ENCODE peak calls at places on chromosomes 4 and X, in six cellular contexts. T is spleen, D is tibial artery, J is pancreas, P is tibial nerve, Q is K562. Y is an unnamed sample.

GRCh38 chr4:78242071-78242470 is 184.9 kb downstream of the FRAS1 start:
- DNase-seq in T (no peak), D (no peak), J (no peak), P (no peak), Q (no peak), Y (no peak)

GRCh38 chr4:16199132-16199531 is 27.1 kb downstream of the TAPT1 start:
- DNase-seq in T (no peak), D (no peak), J (no peak), P (no peak), Q (no peak), Y (no peak)

GRCh38 chr4:147927377-147928137 is 195.7 kb downstream of the ARHGAP10 start:
- DNase-seq in T (no peak), D (no peak), J (no peak), P (no peak), Q (no peak), Y (no peak)

GRCh38 chrX:129939986-129940385 is 34.0 kb downstream of the UTP14A start:
- DNase-seq in T (no peak), D (no peak), J (no peak), P (no peak), Q (no peak), Y (no peak)

GRCh38 chr4:152535236-152535902 is 523 bp downstream of the FBXW7 start:
- DNase-seq in T (no peak), D (no peak), J (peak; percentile 42), P (no peak), Q (peak; percentile 38), Y (no peak)

GRCh38 chr4:57219389-57219890 is 109.3 kb upstream of the IGFBP7 start:
- DNase-seq in T (no peak), D (no peak), J (no peak), P (no peak), Q (no peak), Y (no peak)

GRCh38 chr4:21856301-21856700 is 92.3 kb downstream of the KCNIP4 start:
- DNase-seq in T (no peak), D (no peak), J (no peak), P (no peak), Q (no peak), Y (no peak)

GRCh38 chr4:189081831-189082230 is 858.8 kb upstream of the FRG1 start:
- DNase-seq in T (no peak), D (no peak), J (no peak), P (no peak), Q (no peak), Y (no peak)

GRCh38 chrX:19174401-19175025 is 52.2 kb upstream of the ADGRG2 start:
- DNase-seq in T (no peak), D (peak; percentile 28), J (no peak), P (peak; percentile 6), Q (no peak), Y (no peak)

GRCh38 chr4:10144971-10145370 is 28.4 kb upstream of the WDR1 start:
- DNase-seq in T (no peak), D (no peak), J (no peak), P (no peak), Q (no peak), Y (no peak)

GRCh38 chrX:10015711-10016515 is 48.8 kb downstream of the CLDN34 start:
- DNase-seq in T (peak; percentile 85), D (no peak), J (peak; percentile 31), P (no peak), Q (no peak), Y (no peak)

GRCh38 chrX:40299502-40300118 is 201.9 kb upstream of the BCOR start:
- DNase-seq in T (no peak), D (no peak), J (no peak), P (no peak), Q (no peak), Y (no peak)

GRCh38 chr4:88940506-88940905 is 116.5 kb downstream of the FAM13A start:
- DNase-seq in T (no peak), D (no peak), J (no peak), P (no peak), Q (no peak), Y (no peak)

GRCh38 chr4:159685406-159686092 is 582.7 kb downstream of the RAPGEF2 start:
- DNase-seq in T (no peak), D (no peak), J (no peak), P (no peak), Q (no peak), Y (no peak)

GRCh38 chr4:32161382-32161781 is 1441.2 kb downstream of the PCDH7 start:
- DNase-seq in T (no peak), D (no peak), J (no peak), P (no peak), Q (no peak), Y (no peak)

GRCh38 chrX:70970482-70970999 is 39.6 kb upstream of the SLC7A3 start:
- DNase-seq in T (no peak), D (no peak), J (no peak), P (no peak), Q (peak; percentile 24), Y (no peak)

GRCh38 chrX:23811135-23811781 is 28.3 kb downstream of the SAT1 start:
- DNase-seq in T (no peak), D (peak; percentile 40), J (no peak), P (no peak), Q (no peak), Y (no peak)

GRCh38 chrX:103919336-103919682 is 43.1 kb upstream of the TMSB15B start:
- DNase-seq in T (no peak), D (no peak), J (no peak), P (peak; percentile 7), Q (no peak), Y (no peak)

GRCh38 chrX:107738768-107739167 is 36.8 kb downstream of the TSC22D3 start:
- DNase-seq in T (peak; percentile 68), D (no peak), J (no peak), P (no peak), Q (no peak), Y (no peak)

GRCh38 chr4:5772528-5773270 is 61.7 kb downstream of the EVC start:
- DNase-seq in T (no peak), D (no peak), J (no peak), P (no peak), Q (no peak), Y (no peak)

GRCh38 chr4:74111576-74111975 is 12.6 kb upstream of the CXCL2 start:
- DNase-seq in T (no peak), D (no peak), J (no peak), P (no peak), Q (no peak), Y (no peak)

GRCh38 chrX:11664211-11664888 is 1.4 kb downstream of the ARHGAP6 start:
- DNase-seq in T (no peak), D (no peak), J (no peak), P (no peak), Q (no peak), Y (no peak)

GRCh38 chrX:118554511-118554910 is 58.9 kb downstream of the DOCK11 start:
- DNase-seq in T (no peak), D (no peak), J (no peak), P (no peak), Q (no peak), Y (no peak)

GRCh38 chr4:44487341-44487740 is 38.7 kb upstream of the KCTD8 start:
- DNase-seq in T (no peak), D (no peak), J (no peak), P (no peak), Q (no peak), Y (no peak)

GRCh38 chrX:55187281-55187680 is 32.9 kb upstream of the PAGE5 start:
- DNase-seq in T (no peak), D (no peak), J (no peak), P (no peak), Q (no peak), Y (no peak)
- H3K9me3 ChIP-seq in T (no peaks in the 10 kb centered on the region), D (no peaks in the 10 kb centered on the region), J (no peaks in the 10 kb centered on the region), P (no peaks in the 10 kb centered on the region), Q (no peaks in the 10 kb centered on the region), Y (no peaks in the 10 kb centered on the region)

DNA sequence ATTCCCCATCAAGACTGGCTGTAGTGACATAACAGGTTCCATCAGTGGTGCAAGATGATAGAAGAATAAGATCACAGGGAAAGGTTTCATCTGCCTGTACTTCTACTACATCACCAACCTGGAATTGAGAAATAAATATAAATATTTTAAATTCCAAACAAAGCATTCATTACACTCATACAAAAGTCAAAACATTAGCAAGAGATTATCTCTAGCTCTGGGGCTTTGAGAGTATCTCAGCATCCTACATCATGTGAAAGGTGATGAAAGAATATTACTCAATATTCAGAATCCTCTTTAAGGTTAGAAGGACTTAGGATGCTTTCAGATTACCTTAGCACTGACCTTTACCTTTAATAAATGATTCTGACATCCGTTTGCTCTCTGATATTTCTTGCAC is 96.5 kb upstream of the MCF2 start:
- DNase-seq in T (no peak), D (no peak), J (no peak), P (no peak), Q (no peak), Y (no peak)
- TF ChIP-seq CTCF in T (no peak), D (no peak), J (no peak), P (no peak), Q (no peak), Y (no peak)

DNA sequence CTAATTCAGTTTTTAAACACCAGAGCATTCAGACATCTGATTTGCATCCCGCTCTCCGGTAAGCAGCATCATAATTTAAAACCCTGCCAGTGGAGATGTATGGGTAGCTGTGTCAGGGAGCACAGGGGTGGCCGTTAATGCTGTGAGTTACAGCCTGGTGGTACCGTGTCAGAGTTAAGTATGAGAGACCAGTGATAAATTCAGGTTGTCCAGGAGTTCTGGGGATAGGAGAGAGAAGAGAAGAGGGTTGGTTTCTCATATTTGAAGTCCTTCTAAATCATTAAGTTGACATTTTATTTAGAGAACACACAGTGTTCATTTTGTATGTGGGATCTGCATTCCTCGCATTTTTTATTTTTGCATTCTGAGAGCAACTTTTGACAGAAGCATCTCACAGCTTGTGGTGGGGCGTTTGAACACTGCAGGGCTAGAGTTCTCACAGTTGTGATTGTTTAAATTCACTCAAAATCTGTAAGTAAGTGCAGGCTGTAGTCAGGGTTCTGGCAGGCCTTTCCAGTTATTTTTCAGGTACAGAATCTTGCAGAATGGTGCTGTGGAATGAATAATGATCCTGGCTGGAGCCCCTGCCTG is 157.6 kb downstream of the DCLK2 start:
- DNase-seq in T (no peak), D (no peak), J (no peak), P (no peak), Q (no peak), Y (no peak)
- H3K27ac ChIP-seq in T (no peak overlapping the region), D (peak overlapping the region; percentile 66), J (no peak overlapping the region), P (no peak overlapping the region), Q (no peak overlapping the region), Y (peak overlapping the region; percentile 93)

GRCh38 chr4:38090450-38091246 is 130.4 kb downstream of the PTTG2 start:
- DNase-seq in T (no peak), D (no peak), J (no peak), P (no peak), Q (no peak), Y (no peak)

GRCh38 chr4:38094419-38094818 is 134.2 kb downstream of the PTTG2 start:
- DNase-seq in T (no peak), D (no peak), J (no peak), P (no peak), Q (peak; percentile 13), Y (no peak)

GRCh38 chr4:38092701-38093100 is 132.5 kb downstream of the PTTG2 start:
- DNase-seq in T (no peak), D (no peak), J (no peak), P (no peak), Q (no peak), Y (no peak)

GRCh38 chr4:38089961-38090360 is 129.8 kb downstream of the PTTG2 start:
- DNase-seq in T (no peak), D (no peak), J (no peak), P (no peak), Q (no peak), Y (no peak)

DNA sequence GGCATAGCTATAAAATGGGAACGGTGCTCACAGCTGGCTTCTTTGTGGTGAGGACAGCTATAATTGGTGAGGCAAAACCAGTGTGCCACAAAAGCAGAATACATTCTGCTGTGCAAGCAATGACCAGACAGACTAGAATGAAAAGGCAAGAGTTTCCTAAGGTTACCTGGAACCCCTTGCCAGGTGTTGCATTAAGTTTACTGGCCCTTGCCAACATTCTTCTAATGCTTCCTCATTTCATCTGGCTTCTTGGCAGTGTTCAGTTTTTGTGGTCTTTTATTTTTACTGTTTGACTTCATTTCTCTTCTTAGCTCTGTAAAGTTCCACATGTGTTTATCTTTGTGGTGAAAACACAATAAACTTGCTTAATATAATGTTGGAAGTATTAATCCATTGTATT is 131.4 kb downstream of the PTTG2 start:
- DNase-seq in T (no peak), D (no peak), J (no peak), P (no peak), Q (no peak), Y (peak; percentile 24)
- H3K9me3 ChIP-seq in T (no peaks in the 10 kb centered on the region), D (no peaks in the 10 kb centered on the region), J (no peaks in the 10 kb centered on the region), P (no peaks in the 10 kb centered on the region), Q (no peaks in the 10 kb centered on the region), Y (no peaks in the 10 kb centered on the region)

Y was measured in AG04450.